ENCODE peak calls at places on chromosomes 5 and 9, in six cellular contexts. B, U, X, J, Z and L are unnamed samples.
A peak's percentile ranks its signal among the peaks of the same experiment; 100 is the strongest.

GRCh38 chr9:88106492-88106891 is 31.8 kb downstream of the SPATA31C2 start:
- DNase-seq in B (no peak), J (no peak), Z (peak; percentile 27), X (no peak), U (no peak), L (peak; percentile 53)

GRCh38 chr9:132896906-132897305 is 18.2 kb downstream of the SPACA9 start:
- DNase-seq in B (no peak), Z (no peak), U (peak; percentile 45), X (no peak), J (no peak), L (no peak)

GRCh38 chr5:55821731-55822512 is 29.2 kb upstream of the IL31RA start:
- DNase-seq in J (no peak), Z (peak; percentile 35), U (no peak), X (no peak), B (no peak), L (peak; percentile 62)

GRCh38 chr5:55481293-55481900 is 53.4 kb downstream of the PLPP1 start:
- DNase-seq in X (no peak), Z (no peak), U (no peak), B (no peak), J (no peak), L (no peak)

GRCh38 chr5:86971034-86971511 is 296.6 kb upstream of the RASA1 start:
- DNase-seq in Z (no peak), X (peak; percentile 3), U (no peak), B (no peak), J (no peak), L (peak; percentile 28)

GRCh38 chr9:124208571-124208970 is 49.2 kb upstream of the NEK6 start:
- DNase-seq in B (no peak), X (no peak), J (no peak), U (no peak), Z (no peak), L (no peak)

GRCh38 chr9:88420227-88420626 is 32.0 kb downstream of the SPIN1 start:
- DNase-seq in X (no peak), B (no peak), Z (no peak), U (no peak), J (no peak), L (no peak)

GRCh38 chr9:69443178-69443577 is 118.2 kb downstream of the ENTREP1 start:
- DNase-seq in X (no peak), U (no peak), J (no peak), B (no peak), Z (no peak), L (no peak)

GRCh38 chr5:56356121-56356875 is 123.2 kb upstream of the ANKRD55 start:
- DNase-seq in U (no peak), J (peak; percentile 71), Z (no peak), B (no peak), X (peak; percentile 41), L (no peak)

GRCh38 chr5:154967419-154968024 is 26.6 kb downstream of the MRPL22 start:
- DNase-seq in B (no peak), J (no peak), Z (no peak), U (no peak), X (no peak), L (peak; percentile 46)

GRCh38 chr9:91682806-91683205 is 259.2 kb upstream of the NFIL3 start:
- DNase-seq in Z (no peak), X (no peak), J (no peak), U (no peak), B (no peak), L (no peak)

GRCh38 chr5:159887050-159887449 is 29.2 kb upstream of the ADRA1B start:
- DNase-seq in U (no peak), X (no peak), B (no peak), J (no peak), Z (no peak), L (no peak)

GRCh38 chr5:158423623-158424200 is 564.8 kb upstream of the CLINT1 start:
- DNase-seq in J (no peak), X (no peak), Z (no peak), B (no peak), U (no peak), L (no peak)

DNA sequence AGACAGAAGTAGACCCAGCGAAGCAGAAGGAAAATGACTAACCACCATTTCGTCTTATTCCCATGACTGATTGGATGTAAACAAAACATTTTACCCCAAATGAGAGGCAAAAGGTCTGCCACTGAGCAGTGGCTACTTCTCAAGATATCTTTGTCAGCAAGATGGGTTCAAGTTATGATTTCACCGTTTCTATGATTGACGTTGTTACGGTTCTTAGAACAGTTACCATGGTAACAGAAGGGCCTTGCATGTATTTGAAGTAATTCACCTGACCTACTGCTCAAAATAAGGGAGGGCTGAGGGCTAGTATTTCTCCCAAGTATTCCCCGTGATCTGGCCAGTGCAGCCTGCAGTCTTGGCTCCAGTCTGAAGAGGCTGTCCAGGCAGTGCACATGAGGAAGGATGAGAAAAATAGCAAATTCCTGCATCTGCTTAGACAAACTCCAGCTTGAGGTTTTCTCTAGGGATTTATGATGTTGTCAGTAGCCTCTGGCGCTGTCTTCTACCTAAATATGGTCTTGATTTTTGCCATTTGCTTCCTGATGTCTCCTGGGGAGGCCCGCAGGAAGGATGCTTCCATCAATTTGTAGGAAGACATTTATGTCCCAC is 372.7 kb downstream of the TMEM38B start:
- DNase-seq in U (no peak), B (no peak), X (no peak), J (no peak), Z (no peak), L (no peak)
- TF ChIP-seq POLR2AphosphoS5 in U (no peak), B (no peak), X (no peak), J (no peak), Z (no peak), L (no peak)

GRCh38 chr5:176388341-176389113 is at the start of the genes HIGD2A and NOP16:
- DNase-seq in J (peak; percentile 98), U (peak; percentile 99), B (peak; percentile 93), Z (peak; percentile 99), X (peak; percentile 98), L (peak; percentile 100)

GRCh38 chr5:176388003-176388340 is 426 bp downstream of the NOP16 start:
- DNase-seq in U (no peak), X (peak; percentile 31), J (no peak), Z (no peak), B (no peak), L (peak; percentile 69)

GRCh38 chr5:176391479-176391878 is 2.9 kb downstream of the HIGD2A start:
- DNase-seq in Z (no peak), B (no peak), U (no peak), X (no peak), J (no peak), L (peak; percentile 40)

GRCh38 chr5:176387384-176387925 is 943 bp downstream of the NOP16 start:
- DNase-seq in U (no peak), J (no peak), Z (no peak), X (no peak), B (no peak), L (no peak)

GRCh38 chr5:176389114-176389768 is 690 bp downstream of the HIGD2A start:
- DNase-seq in B (no peak), Z (no peak), J (no peak), U (no peak), X (no peak), L (no peak)
- TF ChIP-seq POLR2AphosphoS5 in B (peak; percentile 88), Z (peak; percentile 5), J (no peak), U (peak; percentile 87), X (peak; percentile 85), L (peak; percentile 78)

GRCh38 chr5:143147918-143148317 is 255.6 kb downstream of the NR3C1 start:
- DNase-seq in U (no peak), Z (no peak), J (no peak), B (no peak), X (no peak), L (no peak)
- TF ChIP-seq POLR2AphosphoS5 in U (no peak), Z (peak; percentile 37), J (no peak), B (no peak), X (no peak), L (no peak)

DNA sequence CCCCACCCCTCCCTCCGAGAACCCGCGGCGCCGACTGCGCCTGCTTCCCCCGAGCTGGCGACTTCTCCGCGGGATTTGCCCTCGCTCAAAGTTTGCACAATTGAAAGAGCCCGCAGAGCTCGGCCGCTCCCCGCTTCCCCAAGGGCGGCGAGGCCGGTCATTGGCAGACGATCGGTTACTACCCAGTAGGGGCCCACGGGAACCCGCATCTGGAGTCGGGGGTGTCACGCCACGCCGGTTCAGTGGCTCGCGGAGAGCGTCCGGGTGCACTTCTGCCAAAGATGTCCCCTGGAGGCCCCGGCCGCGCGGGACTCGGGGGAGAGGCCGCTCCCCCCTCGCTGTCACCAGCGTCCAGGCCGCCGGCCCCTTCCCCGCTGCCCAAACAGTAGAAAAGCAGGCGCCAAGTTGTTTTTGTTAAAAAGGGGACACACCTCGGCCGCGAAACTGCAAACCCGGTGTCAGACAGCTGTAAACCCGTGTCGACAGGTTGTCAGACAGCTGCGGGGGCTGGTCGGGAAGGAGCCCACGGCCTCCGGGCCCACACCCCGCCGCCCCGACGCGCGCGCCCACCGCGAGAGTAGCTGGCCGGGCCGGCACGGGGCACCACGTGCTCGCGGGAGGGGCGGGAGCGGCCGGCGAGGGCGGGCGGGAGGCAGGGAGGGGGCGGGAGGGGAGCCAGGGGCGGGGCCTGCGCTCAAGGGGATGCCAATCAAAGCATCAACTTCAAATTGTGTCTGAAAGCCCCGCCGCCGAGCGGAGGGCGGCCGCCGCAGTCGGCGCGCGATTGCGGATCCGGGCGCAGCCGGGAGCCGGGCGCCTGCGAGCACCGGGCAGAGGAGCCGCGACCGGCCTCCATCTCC is at the start of gene IRX1:
- DNase-seq in Z (no peak), J (no peak), B (no peak), U (peak; percentile 73), X (no peak), L (peak; percentile 81)
- TF ChIP-seq POLR2AphosphoS5 in Z (no peak), J (no peak), B (no peak), U (peak; percentile 28), X (no peak), L (no peak)

GRCh38 chr9:113590991-113591898 is 127.7 kb downstream of the RGS3 start:
- DNase-seq in B (peak; percentile 60), X (peak; percentile 59), U (peak; percentile 86), Z (peak; percentile 88), J (peak; percentile 75), L (peak; percentile 92)
- TF ChIP-seq POLR2AphosphoS5 in B (no peak), X (no peak), U (peak; percentile 52), Z (no peak), J (peak; percentile 25), L (no peak)

GRCh38 chr5:134003957-134004625 is 684 bp downstream of the VDAC1 start:
- DNase-seq in U (peak; percentile 53), B (no peak), Z (peak; percentile 61), J (peak; percentile 33), X (no peak), L (peak; percentile 61)
- TF ChIP-seq POLR2AphosphoS5 in U (no peak), B (no peak), Z (no peak), J (no peak), X (no peak), L (no peak)

DNA sequence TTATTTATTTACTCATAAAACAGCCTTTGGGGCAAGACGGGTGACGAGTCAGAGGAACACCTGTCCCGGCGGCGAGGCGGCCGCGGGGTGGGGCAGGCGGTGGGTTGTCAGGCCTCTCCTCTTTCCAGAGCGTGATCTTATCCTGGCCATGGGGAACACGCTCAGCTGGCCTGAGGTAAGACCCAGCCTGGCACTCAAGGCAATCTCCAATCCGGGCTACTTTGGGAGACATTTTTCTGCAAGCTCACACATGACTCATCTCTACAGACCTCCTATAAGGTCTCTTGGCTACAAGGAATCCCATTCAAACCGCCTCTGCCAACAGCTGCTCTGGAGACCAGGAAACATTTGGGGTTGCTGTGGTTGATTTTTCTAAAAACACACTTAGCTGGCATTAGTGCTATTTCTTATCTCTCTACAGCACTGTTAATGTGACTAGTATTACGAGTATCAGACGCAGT is 6.2 kb downstream of the RAPGEF1 start:
- DNase-seq in U (peak; percentile 71), J (no peak), X (no peak), Z (peak; percentile 35), B (no peak), L (peak; percentile 44)
- TF ChIP-seq POLR2AphosphoS5 in U (no peak), J (peak; percentile 10), X (no peak), Z (no peak), B (no peak), L (no peak)

GRCh38 chr5:149860801-149861322 is 83.7 kb downstream of the PDE6A start:
- DNase-seq in Z (no peak), J (no peak), U (no peak), B (peak; percentile 34), X (no peak), L (peak; percentile 34)
- TF ChIP-seq POLR2AphosphoS5 in Z (no peak), J (no peak), U (no peak), B (no peak), X (no peak), L (no peak)